ENCODE peak calls at places on chromosome 1, in eight cellular contexts. Z, A, I, F, Y, W, J and P are unnamed samples.

GRCh38 chr1:174266476-174266875 is 107.2 kb downstream of the RABGAP1L start:
- DNase-seq in Z (no peak), A (no peak), I (no peak), F (no peak), Y (no peak), W (no peak), J (no peak), P (no peak)

GRCh38 chr1:227318003-227318851 is at the start of gene CDC42BPA:
- DNase-seq in Z (peak), A (peak), I (peak), F (no peak), Y (peak), W (peak), J (peak), P (peak)

GRCh38 chr1:199646761-199647160 is 380.7 kb upstream of the NR5A2 start:
- DNase-seq in Z (no peak), A (no peak), I (peak), F (no peak), Y (no peak), W (no peak), J (no peak), P (no peak)

GRCh38 chr1:61752921-61753389 is 10.7 kb downstream of the PATJ start:
- DNase-seq in Z (no peak), A (no peak), I (no peak), F (no peak), Y (no peak), W (no peak), J (no peak), P (no peak)

GRCh38 chr1:246139745-246140182 is 367.3 kb downstream of the SMYD3 start:
- DNase-seq in Z (no peak), A (no peak), I (no peak), F (no peak), Y (no peak), W (no peak), J (no peak), P (no peak)

GRCh38 chr1:214934035-214934434 is 148.5 kb upstream of the KCNK2 start:
- DNase-seq in Z (no peak), A (no peak), I (no peak), F (no peak), Y (no peak), W (no peak), J (no peak), P (no peak)

GRCh38 chr1:216500273-216500967 is 77.2 kb upstream of the USH2A start:
- DNase-seq in Z (no peak), A (no peak), I (no peak), F (no peak), Y (no peak), W (no peak), J (no peak), P (no peak)

GRCh38 chr1:238465449-238465848 is 574.7 kb upstream of the ZP4 start:
- DNase-seq in Z (no peak), A (no peak), I (no peak), F (no peak), Y (no peak), W (no peak), J (no peak), P (no peak)

GRCh38 chr1:59062743-59063142 is 234.2 kb upstream of the FGGY start:
- DNase-seq in Z (peak), A (no peak), I (no peak), F (no peak), Y (no peak), W (no peak), J (no peak), P (no peak)

GRCh38 chr1:110638062-110638461 is 31.9 kb upstream of the KCNA2 start:
- DNase-seq in Z (no peak), A (no peak), I (no peak), F (no peak), Y (no peak), W (peak), J (no peak), P (no peak)

GRCh38 chr1:81998165-81998564 is 197.4 kb downstream of the ADGRL2 start:
- DNase-seq in Z (no peak), A (no peak), I (no peak), F (no peak), Y (no peak), W (no peak), J (no peak), P (no peak)

GRCh38 chr1:62391369-62391971 is 45.4 kb upstream of the USP1 start:
- DNase-seq in Z (no peak), A (no peak), I (no peak), F (no peak), Y (peak), W (peak), J (no peak), P (peak)